ENCODE peak calls at places on chromosomes 4 and X, in eight cellular contexts. A, H, F, P, D, E, V and O are unnamed samples.

GRCh38 chr4:186204103-186204559 is 12.8 kb downstream of the CYP4V2 start:
- DNase-seq in D (peak), P (no peak), F (peak), A (no peak), V (no peak), H (no peak), E (no peak), O (peak)

GRCh38 chrX:37603938-37604409 is 32.5 kb downstream of the LANCL3 start:
- DNase-seq in E (no peak), A (no peak), P (no peak), H (peak), V (no peak), D (no peak), F (peak), O (no peak)

GRCh38 chr4:5399790-5400421 is 308.5 kb downstream of the EVC2 start:
- DNase-seq in A (no peak), V (no peak), H (no peak), E (peak), P (no peak), F (no peak), D (peak), O (no peak)

GRCh38 chr4:21858971-21859370 is 89.6 kb downstream of the KCNIP4 start:
- DNase-seq in V (no peak), H (no peak), A (no peak), D (peak), F (no peak), E (no peak), P (no peak), O (no peak)

GRCh38 chr4:8643986-8644385 is 51.4 kb downstream of the CPZ start:
- DNase-seq in D (no peak), H (no peak), A (no peak), F (peak), P (no peak), V (no peak), E (no peak), O (no peak)

GRCh38 chr4:133592591-133592990 is 443.5 kb downstream of the PCDH10 start:
- DNase-seq in A (no peak), D (no peak), P (no peak), F (no peak), E (no peak), V (no peak), H (no peak), O (no peak)

GRCh38 chrX:150935466-150935865 is 37.0 kb upstream of the CD99L2 start:
- DNase-seq in H (no peak), D (peak), P (peak), E (peak), V (no peak), A (no peak), F (no peak), O (no peak)

GRCh38 chr4:161260819-161261218 is 903.0 kb downstream of the FSTL5 start:
- DNase-seq in D (no peak), H (no peak), P (no peak), E (no peak), A (no peak), F (no peak), V (no peak), O (no peak)

GRCh38 chr4:136741468-136741867 is 790.8 kb downstream of the PCDH18 start:
- DNase-seq in H (no peak), F (no peak), P (no peak), E (peak), A (no peak), V (no peak), D (peak), O (no peak)

GRCh38 chr4:172042714-172043114 is 229.5 kb downstream of the GALNTL6 start:
- DNase-seq in D (peak), P (no peak), A (no peak), E (peak), H (no peak), V (no peak), F (no peak), O (peak)

GRCh38 chrX:67563469-67564448 is 19.9 kb downstream of the AR start:
- DNase-seq in D (peak), P (no peak), F (no peak), E (peak), V (no peak), A (no peak), H (peak), O (no peak)

GRCh38 chrX:70262952-70263567 is 3.1 kb upstream of the P2RY4 start:
- DNase-seq in H (peak), V (no peak), P (no peak), F (no peak), A (no peak), D (peak), E (peak), O (peak)

GRCh38 chr4:153518001-153518400 is 51.8 kb downstream of the TMEM131L start:
- DNase-seq in E (no peak), H (peak), F (peak), P (no peak), A (peak), V (no peak), D (no peak), O (no peak)

GRCh38 chr4:61200991-61201526 is 933 bp downstream of the ADGRL3 start:
- DNase-seq in H (peak), V (no peak), F (no peak), P (no peak), D (peak), A (no peak), E (no peak), O (no peak)

GRCh38 chr4:113990886-113991285 is 11.4 kb upstream of the ARSJ start:
- DNase-seq in D (no peak), P (no peak), F (no peak), H (no peak), A (no peak), V (no peak), E (no peak), O (peak)

GRCh38 chr4:26238426-26238781 is 82.4 kb upstream of the RBPJ start:
- DNase-seq in P (no peak), D (peak), A (no peak), V (no peak), E (no peak), F (no peak), H (no peak), O (no peak)

GRCh38 chr4:6367313-6367945 is 97.8 kb downstream of the WFS1 start:
- DNase-seq in P (no peak), V (no peak), H (no peak), A (no peak), E (no peak), F (no peak), D (no peak), O (no peak)

GRCh38 chr4:165203541-165204461 is 3.6 kb upstream of the KLHL2 start:
- DNase-seq in V (no peak), D (no peak), A (no peak), F (no peak), P (no peak), H (no peak), E (no peak), O (no peak)

GRCh38 chr4:152099555-152099954 is 338.7 kb upstream of the GATB start:
- DNase-seq in E (no peak), V (no peak), A (no peak), H (no peak), F (no peak), D (no peak), P (no peak), O (no peak)

GRCh38 chr4:44186096-44186849 is 262.3 kb downstream of the KCTD8 start:
- DNase-seq in E (no peak), H (no peak), A (no peak), D (no peak), F (no peak), V (no peak), P (no peak), O (no peak)

GRCh38 chr4:23934223-23934622 is 44.4 kb upstream of the PPARGC1A start:
- DNase-seq in D (no peak), V (no peak), H (no peak), F (no peak), P (no peak), A (no peak), E (peak), O (no peak)

GRCh38 chr4:38663021-38663800 is 788 bp upstream of the KLF3 start:
- DNase-seq in H (no peak), F (peak), A (peak), P (peak), V (peak), E (peak), D (peak), O (no peak)

GRCh38 chrX:131792789-131793462 is 230.2 kb upstream of the STK26 start:
- DNase-seq in V (peak), H (peak), D (peak), P (peak), E (peak), A (peak), F (peak), O (peak)

GRCh38 chr4:42341518-42342026 is 55.7 kb upstream of the SHISA3 start:
- DNase-seq in H (no peak), P (no peak), V (no peak), F (no peak), E (no peak), D (no peak), A (no peak), O (no peak)

GRCh38 chr4:148514041-148514440 is 71.8 kb upstream of the NR3C2 start:
- DNase-seq in D (no peak), V (no peak), E (no peak), F (no peak), H (no peak), A (no peak), P (no peak), O (no peak)

GRCh38 chrX:110569506-110569905 is 210.9 kb downstream of the RTL9 start:
- DNase-seq in A (no peak), F (no peak), D (peak), E (no peak), P (peak), H (no peak), V (no peak), O (no peak)

GRCh38 chr4:168871686-168872085 is 138.4 kb downstream of the CBR4 start:
- DNase-seq in H (no peak), F (no peak), A (no peak), D (peak), V (no peak), E (no peak), P (no peak), O (no peak)

GRCh38 chr4:134147941-134148340 is 53.6 kb downstream of the PABPC4L start:
- DNase-seq in H (no peak), E (no peak), A (no peak), P (no peak), F (no peak), D (no peak), V (no peak), O (no peak)

GRCh38 chrX:39456894-39457600 is 640.7 kb downstream of the BCOR start:
- DNase-seq in P (no peak), A (no peak), H (no peak), F (no peak), D (no peak), E (no peak), V (no peak), O (no peak)

GRCh38 chr4:13705521-13706035 is 78.1 kb upstream of the BOD1L1 start:
- DNase-seq in E (no peak), F (no peak), P (no peak), H (peak), A (peak), V (peak), D (peak), O (peak)
- H3K4me3 ChIP-seq in E (no peak), F (no peak), P (no peak), H (no peak), A (no peak), V (peak), D (no peak), O (no peak)

GRCh38 chr4:108393870-108394269 is 225.1 kb upstream of the LEF1 start:
- DNase-seq in A (no peak), E (no peak), V (no peak), P (no peak), F (no peak), D (no peak), H (no peak), O (no peak)
- TF ChIP-seq CTCF in A (no peak), E (no peak), V (no peak), P (no peak), F (no peak), D (no peak), H (no peak), O (no peak)

GRCh38 chrX:68995780-68996551 is 167.1 kb downstream of the EFNB1 start:
- DNase-seq in E (no peak), V (no peak), P (no peak), H (peak), F (no peak), D (peak), A (no peak), O (no peak)
- H3K4me3 ChIP-seq in E (no peak), V (no peak), P (no peak), H (peak), F (no peak), D (no peak), A (no peak), O (no peak)

GRCh38 chrX:85851418-85851817 is 195.9 kb downstream of the CHM start:
- DNase-seq in P (no peak), A (no peak), F (peak), H (no peak), D (peak), E (peak), V (no peak), O (peak)
- TF ChIP-seq CTCF in P (peak), A (no peak), F (no peak), H (no peak), D (peak), E (peak), V (no peak), O (peak)

GRCh38 chr4:123510666-123511065 is 114.1 kb downstream of the SPRY1 start:
- DNase-seq in F (no peak), A (no peak), V (no peak), P (no peak), D (no peak), H (no peak), E (no peak), O (no peak)

GRCh38 chr4:123503698-123504389 is 107.2 kb downstream of the SPRY1 start:
- DNase-seq in H (no peak), F (no peak), E (no peak), P (no peak), V (no peak), D (no peak), A (peak), O (no peak)

GRCh38 chr4:123505077-123505456 is 108.5 kb downstream of the SPRY1 start:
- DNase-seq in P (no peak), A (peak), D (no peak), F (peak), H (no peak), E (peak), V (no peak), O (no peak)

GRCh38 chr4:123505457-123506310 is 109.1 kb downstream of the SPRY1 start:
- DNase-seq in F (peak), E (peak), A (peak), V (no peak), H (peak), D (peak), P (no peak), O (no peak)

GRCh38 chr4:123506311-123506685 is 109.7 kb downstream of the SPRY1 start:
- DNase-seq in F (no peak), P (no peak), V (no peak), D (no peak), A (no peak), E (no peak), H (no peak), O (no peak)
- H3K4me3 ChIP-seq in F (peak), P (no peak), V (peak), D (peak), A (peak), E (peak), H (peak), O (no peak)

DNA sequence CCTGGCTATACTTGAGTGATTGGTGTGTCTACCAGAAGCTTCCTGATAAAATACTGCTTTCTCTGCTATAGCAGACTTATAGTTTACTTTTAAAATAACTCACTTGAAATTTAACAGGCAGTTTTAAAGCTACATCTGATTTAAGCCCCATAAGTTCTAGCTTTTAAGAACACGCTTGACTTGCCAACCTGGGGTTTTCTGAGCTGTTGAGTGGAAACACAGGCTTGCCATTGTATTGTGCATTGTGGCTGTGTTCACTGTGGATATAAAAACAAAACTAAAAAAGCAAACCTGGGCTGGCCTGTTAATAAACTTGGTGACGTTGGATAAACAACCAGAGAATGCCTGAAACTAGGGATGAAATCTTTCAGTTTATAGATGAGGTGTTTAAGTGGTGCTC is 185.4 kb upstream of the TAPT1 start:
- DNase-seq in D (no peak), H (no peak), E (no peak), V (no peak), F (no peak), A (no peak), P (no peak), O (no peak)
- TF ChIP-seq CTCF in D (no peak), H (no peak), E (no peak), V (no peak), F (no peak), A (no peak), P (no peak), O (no peak)

DNA sequence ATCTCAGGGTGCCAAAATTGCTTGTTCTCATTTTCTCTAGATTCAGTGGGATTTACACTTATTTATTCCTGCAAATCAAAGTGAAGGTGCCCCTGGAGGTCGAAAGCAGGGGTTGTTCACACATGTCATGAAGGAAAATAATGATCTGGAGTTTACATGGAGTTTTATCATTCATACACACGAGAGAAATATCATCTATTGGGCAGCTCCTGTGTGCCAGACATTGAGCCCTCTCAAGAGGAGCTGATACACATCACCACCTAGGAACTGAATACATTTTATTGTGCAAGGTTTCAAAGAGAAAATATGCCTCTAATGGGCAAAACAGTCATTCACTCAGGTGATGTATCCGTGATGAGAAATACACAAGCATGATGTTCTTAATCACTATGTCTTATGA is 23.5 kb downstream of the CLNK start:
- DNase-seq in D (no peak), V (no peak), E (no peak), P (no peak), A (no peak), H (no peak), F (no peak), O (no peak)
- H3K4me3 ChIP-seq in D (no peak), V (no peak), E (no peak), P (no peak), A (no peak), H (no peak), F (no peak), O (no peak)

DNA sequence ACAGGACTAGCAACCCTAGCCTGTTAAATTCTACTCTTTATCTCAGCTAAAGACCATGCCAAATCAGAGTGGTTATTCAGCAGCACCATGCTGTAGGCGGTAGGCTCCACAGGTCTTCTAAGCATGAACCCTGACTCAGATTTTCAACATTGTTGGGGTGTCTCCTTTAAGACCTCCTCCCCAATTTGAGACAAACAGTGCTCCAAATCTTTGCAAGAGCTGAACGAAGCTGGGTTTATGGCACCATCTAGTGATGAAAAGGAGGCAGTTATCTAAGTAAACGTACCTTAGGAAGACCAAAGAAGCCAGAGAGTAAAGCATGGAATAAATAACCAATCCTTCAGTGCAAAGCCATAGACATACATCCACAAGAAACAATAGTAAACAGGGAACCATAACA is 334.5 kb upstream of the SLC7A11 start:
- DNase-seq in E (peak), P (peak), D (peak), H (no peak), V (no peak), A (no peak), F (no peak), O (peak)
- TF ChIP-seq CTCF in E (peak), P (peak), D (peak), H (no peak), V (no peak), A (no peak), F (no peak), O (peak)